ENCODE peak calls at places on chromosomes 12 and 14, in seven cellular contexts. One of them, this sample, is unnamed.

GRCh38 chr12:132393245-132393795 is 63.9 kb upstream of the GALNT9 start:
- DNase-seq in type B pancreatic cell: no peak
- DNase-seq in GM20000: no peak
- DNase-seq in astrocyte of the cerebellum: no peak
- DNase-seq in Caco-2: peak; percentile 28
- DNase-seq in progenitor cell of endocrine pancreas: no peak
- DNase-seq in left ventricle myocardium inferior: no peak
- DNase-seq in this sample: no peak

GRCh38 chr12:9925746-9926393 is 6.3 kb downstream of the CLEC2A start:
- DNase-seq in type B pancreatic cell: no peak
- DNase-seq in GM20000: peak; percentile 18
- DNase-seq in astrocyte of the cerebellum: peak; percentile 16
- DNase-seq in Caco-2: no peak
- DNase-seq in progenitor cell of endocrine pancreas: no peak
- DNase-seq in left ventricle myocardium inferior: no peak
- DNase-seq in this sample: peak; percentile 52

GRCh38 chr14:49598182-49598478 is 610 bp upstream of the LRR1 start:
- DNase-seq in type B pancreatic cell: no peak
- DNase-seq in GM20000: peak; percentile 34
- DNase-seq in astrocyte of the cerebellum: no peak
- DNase-seq in Caco-2: no peak
- DNase-seq in progenitor cell of endocrine pancreas: no peak
- DNase-seq in left ventricle myocardium inferior: no peak
- DNase-seq in this sample: no peak

GRCh38 chr12:21828779-21829178 is 54.3 kb upstream of the KCNJ8 start:
- DNase-seq in type B pancreatic cell: no peak
- DNase-seq in GM20000: no peak
- DNase-seq in astrocyte of the cerebellum: no peak
- DNase-seq in Caco-2: no peak
- DNase-seq in progenitor cell of endocrine pancreas: no peak
- DNase-seq in left ventricle myocardium inferior: peak; percentile 17
- DNase-seq in this sample: no peak

GRCh38 chr12:22792198-22792597 is 167.2 kb downstream of the ETNK1 start:
- DNase-seq in type B pancreatic cell: no peak
- DNase-seq in GM20000: no peak
- DNase-seq in astrocyte of the cerebellum: no peak
- DNase-seq in Caco-2: no peak
- DNase-seq in progenitor cell of endocrine pancreas: no peak
- DNase-seq in left ventricle myocardium inferior: no peak
- DNase-seq in this sample: no peak

GRCh38 chr14:100408350-100409015 is 85.3 kb downstream of the SLC25A47 start:
- DNase-seq in type B pancreatic cell: no peak
- DNase-seq in GM20000: no peak
- DNase-seq in astrocyte of the cerebellum: peak; percentile 73
- DNase-seq in Caco-2: no peak
- DNase-seq in progenitor cell of endocrine pancreas: no peak
- DNase-seq in left ventricle myocardium inferior: no peak
- DNase-seq in this sample: no peak

GRCh38 chr14:95460647-95461478 is 55.6 kb downstream of the SYNE3 start:
- DNase-seq in type B pancreatic cell: no peak
- DNase-seq in GM20000: no peak
- DNase-seq in astrocyte of the cerebellum: peak; percentile 35
- DNase-seq in Caco-2: no peak
- DNase-seq in progenitor cell of endocrine pancreas: no peak
- DNase-seq in left ventricle myocardium inferior: no peak
- DNase-seq in this sample: no peak

GRCh38 chr12:78121969-78122610 is 291.4 kb downstream of the NAV3 start:
- DNase-seq in type B pancreatic cell: peak; percentile 53
- DNase-seq in GM20000: no peak
- DNase-seq in astrocyte of the cerebellum: peak; percentile 91
- DNase-seq in Caco-2: no peak
- DNase-seq in progenitor cell of endocrine pancreas: no peak
- DNase-seq in left ventricle myocardium inferior: peak; percentile 10
- DNase-seq in this sample: no peak

GRCh38 chr12:2255301-2255700 is 202.5 kb downstream of the CACNA1C start:
- DNase-seq in type B pancreatic cell: no peak
- DNase-seq in GM20000: no peak
- DNase-seq in astrocyte of the cerebellum: no peak
- DNase-seq in Caco-2: no peak
- DNase-seq in progenitor cell of endocrine pancreas: no peak
- DNase-seq in left ventricle myocardium inferior: no peak
- DNase-seq in this sample: no peak

GRCh38 chr12:12323606-12324005 is 26.4 kb downstream of the MANSC1 start:
- DNase-seq in type B pancreatic cell: no peak
- DNase-seq in GM20000: no peak
- DNase-seq in astrocyte of the cerebellum: no peak
- DNase-seq in Caco-2: peak; percentile 25
- DNase-seq in progenitor cell of endocrine pancreas: no peak
- DNase-seq in left ventricle myocardium inferior: no peak
- DNase-seq in this sample: no peak

GRCh38 chr14:92385561-92385960 is 62.6 kb downstream of the SLC24A4 start:
- DNase-seq in type B pancreatic cell: no peak
- DNase-seq in GM20000: no peak
- DNase-seq in astrocyte of the cerebellum: no peak
- DNase-seq in Caco-2: no peak
- DNase-seq in progenitor cell of endocrine pancreas: no peak
- DNase-seq in left ventricle myocardium inferior: no peak
- DNase-seq in this sample: no peak

GRCh38 chr12:9127936-9128663 is 12.4 kb upstream of the A2M start:
- DNase-seq in type B pancreatic cell: no peak
- DNase-seq in GM20000: no peak
- DNase-seq in astrocyte of the cerebellum: no peak
- DNase-seq in Caco-2: no peak
- DNase-seq in progenitor cell of endocrine pancreas: no peak
- DNase-seq in left ventricle myocardium inferior: no peak
- DNase-seq in this sample: no peak

GRCh38 chr14:99202516-99202915 is 69.5 kb downstream of the BCL11B start:
- DNase-seq in type B pancreatic cell: no peak
- DNase-seq in GM20000: no peak
- DNase-seq in astrocyte of the cerebellum: no peak
- DNase-seq in Caco-2: no peak
- DNase-seq in progenitor cell of endocrine pancreas: no peak
- DNase-seq in left ventricle myocardium inferior: no peak
- DNase-seq in this sample: no peak

GRCh38 chr14:94111276-94112095 is 950 bp downstream of the IFI27 start:
- DNase-seq in type B pancreatic cell: peak; percentile 67
- DNase-seq in GM20000: no peak
- DNase-seq in astrocyte of the cerebellum: no peak
- DNase-seq in Caco-2: no peak
- DNase-seq in progenitor cell of endocrine pancreas: no peak
- DNase-seq in left ventricle myocardium inferior: no peak
- DNase-seq in this sample: no peak

DNA sequence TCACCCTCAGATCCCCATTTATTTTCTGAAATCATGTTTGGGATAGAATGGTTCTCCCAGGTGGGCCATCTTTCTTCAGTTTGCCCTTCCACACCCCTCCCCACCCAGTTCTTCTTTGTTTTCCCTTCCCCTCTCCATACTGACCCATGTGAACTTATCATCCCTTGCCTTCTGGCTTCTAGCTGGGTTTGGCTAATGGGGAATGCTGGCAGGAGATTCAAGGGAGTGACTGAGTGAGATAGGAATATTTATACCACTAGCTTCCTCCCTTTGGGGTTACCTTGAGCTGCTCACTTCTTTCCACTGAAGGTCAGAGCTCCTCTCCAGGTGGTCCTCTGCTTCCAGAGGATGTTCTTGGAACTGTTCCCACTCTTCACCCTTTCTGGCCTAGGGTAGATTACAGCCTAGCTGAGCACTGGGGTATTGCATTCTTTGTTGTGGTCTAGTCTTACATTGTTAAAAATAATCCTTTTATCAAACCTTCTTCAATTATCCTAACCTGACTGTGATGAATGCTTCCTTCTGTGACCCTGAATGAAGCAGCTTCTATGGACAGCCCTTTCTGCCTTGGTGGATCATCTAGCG is 88.3 kb upstream of the ATP2B1 start:
- DNase-seq in type B pancreatic cell: no peak
- DNase-seq in GM20000: no peak
- DNase-seq in astrocyte of the cerebellum: no peak
- DNase-seq in Caco-2: no peak
- DNase-seq in progenitor cell of endocrine pancreas: no peak
- DNase-seq in left ventricle myocardium inferior: no peak
- DNase-seq in this sample: no peak
- TF ChIP-seq CTCF in type B pancreatic cell: no peak
- TF ChIP-seq CTCF in GM20000: no peak
- TF ChIP-seq CTCF in astrocyte of the cerebellum: no peak
- TF ChIP-seq CTCF in Caco-2: no peak
- TF ChIP-seq CTCF in progenitor cell of endocrine pancreas: no peak
- TF ChIP-seq CTCF in left ventricle myocardium inferior: no peak
- TF ChIP-seq CTCF in this sample: no peak

GRCh38 chr12:127621366-127621765 is 645.6 kb upstream of the TMEM132C start:
- DNase-seq in type B pancreatic cell: no peak
- DNase-seq in GM20000: no peak
- DNase-seq in astrocyte of the cerebellum: no peak
- DNase-seq in Caco-2: no peak
- DNase-seq in progenitor cell of endocrine pancreas: no peak
- DNase-seq in left ventricle myocardium inferior: no peak
- DNase-seq in this sample: no peak

GRCh38 chr12:127623362-127623761 is 643.6 kb upstream of the TMEM132C start:
- DNase-seq in type B pancreatic cell: no peak
- DNase-seq in GM20000: no peak
- DNase-seq in astrocyte of the cerebellum: no peak
- DNase-seq in Caco-2: no peak
- DNase-seq in progenitor cell of endocrine pancreas: no peak
- DNase-seq in left ventricle myocardium inferior: no peak
- DNase-seq in this sample: no peak

GRCh38 chr12:127629066-127629820 is 637.7 kb upstream of the TMEM132C start:
- DNase-seq in type B pancreatic cell: no peak
- DNase-seq in GM20000: no peak
- DNase-seq in astrocyte of the cerebellum: no peak
- DNase-seq in Caco-2: no peak
- DNase-seq in progenitor cell of endocrine pancreas: no peak
- DNase-seq in left ventricle myocardium inferior: no peak
- DNase-seq in this sample: no peak

GRCh38 chr12:127628655-127629054 is 638.3 kb upstream of the TMEM132C start:
- DNase-seq in type B pancreatic cell: no peak
- DNase-seq in GM20000: no peak
- DNase-seq in astrocyte of the cerebellum: no peak
- DNase-seq in Caco-2: no peak
- DNase-seq in progenitor cell of endocrine pancreas: no peak
- DNase-seq in left ventricle myocardium inferior: no peak
- DNase-seq in this sample: no peak

GRCh38 chr12:127625372-127625771 is 641.6 kb upstream of the TMEM132C start:
- DNase-seq in type B pancreatic cell: no peak
- DNase-seq in GM20000: no peak
- DNase-seq in astrocyte of the cerebellum: no peak
- DNase-seq in Caco-2: no peak
- DNase-seq in progenitor cell of endocrine pancreas: no peak
- DNase-seq in left ventricle myocardium inferior: no peak
- DNase-seq in this sample: no peak
- TF ChIP-seq CTCF in type B pancreatic cell: no peak
- TF ChIP-seq CTCF in GM20000: no peak
- TF ChIP-seq CTCF in astrocyte of the cerebellum: no peak
- TF ChIP-seq CTCF in Caco-2: no peak
- TF ChIP-seq CTCF in progenitor cell of endocrine pancreas: no peak
- TF ChIP-seq CTCF in left ventricle myocardium inferior: no peak
- TF ChIP-seq CTCF in this sample: no peak

GRCh38 chr12:120102189-120103043 is 14.1 kb downstream of the RAB35 start:
- DNase-seq in type B pancreatic cell: no peak
- DNase-seq in GM20000: no peak
- DNase-seq in astrocyte of the cerebellum: no peak
- DNase-seq in Caco-2: no peak
- DNase-seq in progenitor cell of endocrine pancreas: no peak
- DNase-seq in left ventricle myocardium inferior: no peak
- DNase-seq in this sample: no peak

GRCh38 chr12:120101617-120102016 is 14.9 kb downstream of the RAB35 start:
- DNase-seq in type B pancreatic cell: no peak
- DNase-seq in GM20000: no peak
- DNase-seq in astrocyte of the cerebellum: no peak
- DNase-seq in Caco-2: no peak
- DNase-seq in progenitor cell of endocrine pancreas: no peak
- DNase-seq in left ventricle myocardium inferior: no peak
- DNase-seq in this sample: no peak

GRCh38 chr12:120103371-120103770 is 13.2 kb downstream of the RAB35 start:
- DNase-seq in type B pancreatic cell: no peak
- DNase-seq in GM20000: no peak
- DNase-seq in astrocyte of the cerebellum: no peak
- DNase-seq in Caco-2: no peak
- DNase-seq in progenitor cell of endocrine pancreas: no peak
- DNase-seq in left ventricle myocardium inferior: no peak
- DNase-seq in this sample: no peak

GRCh38 chr12:120101182-120101581 is 15.4 kb downstream of the RAB35 start:
- DNase-seq in type B pancreatic cell: no peak
- DNase-seq in GM20000: no peak
- DNase-seq in astrocyte of the cerebellum: no peak
- DNase-seq in Caco-2: no peak
- DNase-seq in progenitor cell of endocrine pancreas: no peak
- DNase-seq in left ventricle myocardium inferior: no peak
- DNase-seq in this sample: no peak

DNA sequence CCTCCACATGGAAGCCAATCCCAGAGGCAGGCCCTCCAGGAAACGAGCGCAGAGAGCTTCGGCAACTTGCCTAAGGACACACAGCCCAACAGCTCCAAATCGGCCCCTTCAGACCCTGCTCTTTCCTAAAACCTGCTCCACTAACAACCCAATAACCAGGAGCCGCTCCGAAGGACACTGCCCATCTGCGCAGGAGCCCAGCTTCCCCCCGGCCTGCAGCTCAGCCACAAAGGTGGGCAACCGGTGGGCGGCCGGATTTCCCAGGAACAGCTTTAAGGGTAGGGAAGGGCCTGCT is 13.6 kb downstream of the RAB35 start:
- DNase-seq in type B pancreatic cell: no peak
- DNase-seq in GM20000: no peak
- DNase-seq in astrocyte of the cerebellum: no peak
- DNase-seq in Caco-2: no peak
- DNase-seq in progenitor cell of endocrine pancreas: no peak
- DNase-seq in left ventricle myocardium inferior: no peak
- DNase-seq in this sample: no peak
- TF ChIP-seq CTCF in type B pancreatic cell: no peak
- TF ChIP-seq CTCF in GM20000: no peak
- TF ChIP-seq CTCF in astrocyte of the cerebellum: no peak
- TF ChIP-seq CTCF in Caco-2: no peak
- TF ChIP-seq CTCF in progenitor cell of endocrine pancreas: no peak
- TF ChIP-seq CTCF in left ventricle myocardium inferior: no peak
- TF ChIP-seq CTCF in this sample: no peak

GRCh38 chr14:73662439-73663056 is 17.8 kb downstream of the DNAL1 start:
- DNase-seq in type B pancreatic cell: no peak
- DNase-seq in GM20000: no peak
- DNase-seq in astrocyte of the cerebellum: peak; percentile 86
- DNase-seq in Caco-2: peak; percentile 74
- DNase-seq in progenitor cell of endocrine pancreas: no peak
- DNase-seq in left ventricle myocardium inferior: no peak
- DNase-seq in this sample: no peak
- TF ChIP-seq CTCF in type B pancreatic cell: peak; percentile 43
- TF ChIP-seq CTCF in GM20000: no peak
- TF ChIP-seq CTCF in astrocyte of the cerebellum: peak; percentile 72
- TF ChIP-seq CTCF in Caco-2: peak; percentile 23
- TF ChIP-seq CTCF in progenitor cell of endocrine pancreas: peak; percentile 28
- TF ChIP-seq CTCF in left ventricle myocardium inferior: no peak
- TF ChIP-seq CTCF in this sample: no peak

GRCh38 chr12:30019386-30020140 is 235.8 kb upstream of the TMTC1 start:
- DNase-seq in type B pancreatic cell: no peak
- DNase-seq in GM20000: no peak
- DNase-seq in astrocyte of the cerebellum: no peak
- DNase-seq in Caco-2: no peak
- DNase-seq in progenitor cell of endocrine pancreas: no peak
- DNase-seq in left ventricle myocardium inferior: no peak
- DNase-seq in this sample: no peak
- TF ChIP-seq CTCF in type B pancreatic cell: no peak
- TF ChIP-seq CTCF in GM20000: no peak
- TF ChIP-seq CTCF in astrocyte of the cerebellum: no peak
- TF ChIP-seq CTCF in Caco-2: no peak
- TF ChIP-seq CTCF in progenitor cell of endocrine pancreas: no peak
- TF ChIP-seq CTCF in left ventricle myocardium inferior: no peak
- TF ChIP-seq CTCF in this sample: no peak